ENCODE peak calls at places on chromosome 10, in four cellular contexts. One of them, this sample, is unnamed.

GRCh38 chr10:69896601-69897000 is 94.9 kb downstream of the COL13A1 start:
- DNase-seq in T-helper 2 cell treated with Interferon-gamma antibody and Interleukin-4, amounts not matched to agents 5 μg/mL and 100 μg/mL, for 36 hours: no peak
- DNase-seq in SJSA1: no peak
- DNase-seq in tibial artery: no peak
- DNase-seq in this sample: no peak

GRCh38 chr10:12587408-12587807 is 238.1 kb downstream of the CAMK1D start:
- DNase-seq in SJSA1: no peak
- DNase-seq in tibial artery: no peak
- DNase-seq in T-helper 2 cell treated with Interferon-gamma antibody and Interleukin-4, amounts not matched to agents 5 μg/mL and 100 μg/mL, for 36 hours: no peak
- DNase-seq in this sample: no peak

GRCh38 chr10:97573021-97573420 is 442 bp downstream of the ANKRD2 start:
- DNase-seq in SJSA1: no peak
- DNase-seq in tibial artery: no peak
- DNase-seq in T-helper 2 cell treated with Interferon-gamma antibody and Interleukin-4, amounts not matched to agents 5 μg/mL and 100 μg/mL, for 36 hours: no peak
- DNase-seq in this sample: no peak

GRCh38 chr10:14558025-14558424 is 216.7 kb downstream of the FAM107B start:
- DNase-seq in T-helper 2 cell treated with Interferon-gamma antibody and Interleukin-4, amounts not matched to agents 5 μg/mL and 100 μg/mL, for 36 hours: no peak
- DNase-seq in SJSA1: no peak
- DNase-seq in tibial artery: no peak
- DNase-seq in this sample: no peak

GRCh38 chr10:63466168-63466935 is 575 bp upstream of the JMJD1C start:
- DNase-seq in tibial artery: peak
- DNase-seq in SJSA1: peak
- DNase-seq in T-helper 2 cell treated with Interferon-gamma antibody and Interleukin-4, amounts not matched to agents 5 μg/mL and 100 μg/mL, for 36 hours: peak
- DNase-seq in this sample: no peak

GRCh38 chr10:22623624-22624263 is 90.6 kb downstream of the PIP4K2A start:
- DNase-seq in SJSA1: no peak
- DNase-seq in tibial artery: no peak
- DNase-seq in T-helper 2 cell treated with Interferon-gamma antibody and Interleukin-4, amounts not matched to agents 5 μg/mL and 100 μg/mL, for 36 hours: no peak
- DNase-seq in this sample: no peak

GRCh38 chr10:9911488-9911887 is 1106.2 kb upstream of the CELF2 start:
- DNase-seq in SJSA1: no peak
- DNase-seq in tibial artery: no peak
- DNase-seq in T-helper 2 cell treated with Interferon-gamma antibody and Interleukin-4, amounts not matched to agents 5 μg/mL and 100 μg/mL, for 36 hours: no peak
- DNase-seq in this sample: no peak

GRCh38 chr10:126459878-126460481 is 71.7 kb upstream of the ADAM12 start:
- DNase-seq in SJSA1: peak
- DNase-seq in tibial artery: no peak
- DNase-seq in T-helper 2 cell treated with Interferon-gamma antibody and Interleukin-4, amounts not matched to agents 5 μg/mL and 100 μg/mL, for 36 hours: no peak
- DNase-seq in this sample: no peak

GRCh38 chr10:11830836-11831519 is 7.8 kb downstream of the PROSER2 start:
- DNase-seq in SJSA1: no peak
- DNase-seq in T-helper 2 cell treated with Interferon-gamma antibody and Interleukin-4, amounts not matched to agents 5 μg/mL and 100 μg/mL, for 36 hours: no peak
- DNase-seq in tibial artery: no peak
- DNase-seq in this sample: no peak

GRCh38 chr10:11243425-11244222 is 226.0 kb downstream of the CELF2 start:
- DNase-seq in T-helper 2 cell treated with Interferon-gamma antibody and Interleukin-4, amounts not matched to agents 5 μg/mL and 100 μg/mL, for 36 hours: no peak
- DNase-seq in tibial artery: no peak
- DNase-seq in SJSA1: no peak
- DNase-seq in this sample: no peak

GRCh38 chr10:110774069-110775021 is 97.4 kb upstream of the PDCD4 start:
- DNase-seq in SJSA1: peak
- DNase-seq in T-helper 2 cell treated with Interferon-gamma antibody and Interleukin-4, amounts not matched to agents 5 μg/mL and 100 μg/mL, for 36 hours: peak
- DNase-seq in tibial artery: no peak
- DNase-seq in this sample: peak

GRCh38 chr10:3538291-3538849 is 246.6 kb downstream of the KLF6 start:
- DNase-seq in T-helper 2 cell treated with Interferon-gamma antibody and Interleukin-4, amounts not matched to agents 5 μg/mL and 100 μg/mL, for 36 hours: no peak
- DNase-seq in SJSA1: peak
- DNase-seq in tibial artery: no peak
- DNase-seq in this sample: no peak

GRCh38 chr10:68562666-68563522 is 2.8 kb downstream of the TET1 start:
- DNase-seq in tibial artery: no peak
- DNase-seq in SJSA1: no peak
- DNase-seq in T-helper 2 cell treated with Interferon-gamma antibody and Interleukin-4, amounts not matched to agents 5 μg/mL and 100 μg/mL, for 36 hours: no peak
- DNase-seq in this sample: no peak

GRCh38 chr10:114631678-114632417 is 26.2 kb downstream of the ABLIM1 start:
- DNase-seq in SJSA1: peak
- DNase-seq in tibial artery: peak
- DNase-seq in T-helper 2 cell treated with Interferon-gamma antibody and Interleukin-4, amounts not matched to agents 5 μg/mL and 100 μg/mL, for 36 hours: peak
- DNase-seq in this sample: no peak

GRCh38 chr10:111435871-111436270 is 359.0 kb downstream of the ADRA2A start:
- DNase-seq in T-helper 2 cell treated with Interferon-gamma antibody and Interleukin-4, amounts not matched to agents 5 μg/mL and 100 μg/mL, for 36 hours: no peak
- DNase-seq in SJSA1: no peak
- DNase-seq in tibial artery: no peak
- DNase-seq in this sample: no peak

GRCh38 chr10:120503695-120504094 is 46.7 kb downstream of the PLPP4 start:
- DNase-seq in T-helper 2 cell treated with Interferon-gamma antibody and Interleukin-4, amounts not matched to agents 5 μg/mL and 100 μg/mL, for 36 hours: no peak
- DNase-seq in SJSA1: peak
- DNase-seq in tibial artery: no peak
- DNase-seq in this sample: no peak

GRCh38 chr10:101071266-101071884 is 9.6 kb downstream of the KAZALD1 start:
- DNase-seq in T-helper 2 cell treated with Interferon-gamma antibody and Interleukin-4, amounts not matched to agents 5 μg/mL and 100 μg/mL, for 36 hours: no peak
- DNase-seq in SJSA1: no peak
- DNase-seq in tibial artery: peak
- DNase-seq in this sample: no peak

GRCh38 chr10:68595513-68595912 is 35.4 kb downstream of the TET1 start:
- DNase-seq in SJSA1: no peak
- DNase-seq in tibial artery: no peak
- DNase-seq in T-helper 2 cell treated with Interferon-gamma antibody and Interleukin-4, amounts not matched to agents 5 μg/mL and 100 μg/mL, for 36 hours: no peak
- DNase-seq in this sample: no peak

GRCh38 chr10:126376956-126377355 is 11.3 kb downstream of the ADAM12 start:
- DNase-seq in tibial artery: no peak
- DNase-seq in SJSA1: no peak
- DNase-seq in T-helper 2 cell treated with Interferon-gamma antibody and Interleukin-4, amounts not matched to agents 5 μg/mL and 100 μg/mL, for 36 hours: no peak
- DNase-seq in this sample: peak

GRCh38 chr10:56258378-56258777 is 102.7 kb downstream of the ZWINT start:
- DNase-seq in tibial artery: no peak
- DNase-seq in SJSA1: no peak
- DNase-seq in T-helper 2 cell treated with Interferon-gamma antibody and Interleukin-4, amounts not matched to agents 5 μg/mL and 100 μg/mL, for 36 hours: no peak
- DNase-seq in this sample: no peak

GRCh38 chr10:95268438-95268837 is 22.4 kb downstream of the PDLIM1 start:
- DNase-seq in tibial artery: peak
- DNase-seq in SJSA1: no peak
- DNase-seq in T-helper 2 cell treated with Interferon-gamma antibody and Interleukin-4, amounts not matched to agents 5 μg/mL and 100 μg/mL, for 36 hours: no peak
- DNase-seq in this sample: no peak

GRCh38 chr10:79404231-79404609 is 41.2 kb downstream of the ZCCHC24 start:
- DNase-seq in SJSA1: no peak
- DNase-seq in tibial artery: peak
- DNase-seq in T-helper 2 cell treated with Interferon-gamma antibody and Interleukin-4, amounts not matched to agents 5 μg/mL and 100 μg/mL, for 36 hours: no peak
- DNase-seq in this sample: no peak

This sample was measured in keratinocyte.